ENCODE peak calls at places on chromosomes 1 and 21, in nine cellular contexts. I, P, Z, J, B, D, O, W and K are unnamed samples.

GRCh38 chr1:160539896-160540858 is 17.1 kb upstream of the SLAMF6 start:
- DNase-seq in D (no peak), O (no peak), J (peak; percentile 80), B (no peak), I (peak; percentile 100), P (no peak), W (no peak), Z (no peak), K (peak; percentile 53)

GRCh38 chr1:66809736-66810326 is 8.8 kb upstream of the INSL5 start:
- DNase-seq in D (no peak), P (no peak), I (peak; percentile 8), B (no peak), W (no peak), O (no peak), J (no peak), Z (no peak), K (no peak)

GRCh38 chr1:236064674-236065508 is at the start of gene NID1:
- DNase-seq in O (no peak), Z (peak; percentile 27), I (no peak), P (peak; percentile 91), D (peak; percentile 50), W (peak; percentile 89), J (peak; percentile 72), B (peak; percentile 98), K (peak; percentile 95)

GRCh38 chr1:110310300-110310699 is 28.9 kb upstream of the RBM15 start:
- DNase-seq in J (no peak), O (no peak), B (no peak), I (no peak), D (no peak), W (no peak), P (peak; percentile 44), Z (no peak), K (peak; percentile 71)

GRCh38 chr1:44421374-44422028 is 16.4 kb downstream of the RNF220 start:
- DNase-seq in O (peak; percentile 63), W (no peak), J (no peak), B (no peak), P (no peak), I (no peak), Z (no peak), D (no peak), K (no peak)

GRCh38 chr1:208219659-208220282 is 24.4 kb downstream of the PLXNA2 start:
- DNase-seq in I (peak; percentile 92), Z (no peak), J (peak; percentile 58), D (no peak), B (peak; percentile 84), P (peak; percentile 70), W (no peak), O (no peak), K (peak; percentile 85)

GRCh38 chr1:83846138-83846537 is 152.8 kb downstream of the TTLL7 start:
- DNase-seq in O (no peak), W (no peak), B (no peak), J (no peak), P (no peak), I (no peak), Z (no peak), D (no peak), K (no peak)

GRCh38 chr1:185864889-185865288 is 130.7 kb downstream of the HMCN1 start:
- DNase-seq in Z (peak; percentile 6), O (no peak), D (no peak), I (peak; percentile 30), W (no peak), B (no peak), J (no peak), P (no peak), K (no peak)

GRCh38 chr1:69846267-69846666 is 278.5 kb downstream of the LRRC7 start:
- DNase-seq in J (no peak), Z (no peak), W (no peak), D (no peak), I (no peak), O (no peak), B (no peak), P (no peak), K (no peak)

GRCh38 chr1:36874271-36875017 is 159.9 kb downstream of the GRIK3 start:
- DNase-seq in J (no peak), W (peak; percentile 57), D (no peak), P (no peak), I (no peak), Z (no peak), B (peak; percentile 11), O (no peak), K (no peak)

GRCh38 chr21:31529406-31529805 is 130.1 kb upstream of the SOD1 start:
- DNase-seq in Z (no peak), P (no peak), I (no peak), W (no peak), B (no peak), J (no peak), D (no peak), O (no peak), K (no peak)

GRCh38 chr1:41726899-41727748 is 191.6 kb downstream of the HIVEP3 start:
- DNase-seq in W (no peak), P (peak; percentile 78), J (no peak), B (peak; percentile 80), D (peak; percentile 11), Z (no peak), I (no peak), O (no peak), K (peak; percentile 87)

GRCh38 chr1:194333240-194333639 is 1146.8 kb upstream of the B3GALT2 start:
- DNase-seq in Z (no peak), W (no peak), D (no peak), P (no peak), J (no peak), B (no peak), I (no peak), O (no peak), K (no peak)

GRCh38 chr1:235494531-235494930 is 9.7 kb downstream of the B3GALNT2 start:
- DNase-seq in I (no peak), D (no peak), B (no peak), J (no peak), Z (no peak), P (no peak), O (no peak), W (no peak), K (no peak)

GRCh38 chr1:182328591-182328990 is 63.0 kb downstream of the GLUL start:
- DNase-seq in B (no peak), D (no peak), J (no peak), W (no peak), O (no peak), P (no peak), Z (no peak), I (no peak), K (no peak)

GRCh38 chr21:44765231-44766013 is 36.2 kb downstream of the UBE2G2 start:
- DNase-seq in I (peak; percentile 88), P (no peak), O (no peak), D (no peak), B (no peak), Z (no peak), W (peak; percentile 66), J (no peak), K (no peak)

GRCh38 chr1:21323091-21323490 is 32.8 kb upstream of the ECE1 start:
- DNase-seq in Z (no peak), W (no peak), O (no peak), B (no peak), D (no peak), I (no peak), J (peak; percentile 52), P (no peak), K (no peak)

GRCh38 chr1:162191396-162192322 is 122.2 kb downstream of the NOS1AP start:
- DNase-seq in D (no peak), Z (no peak), J (peak; percentile 20), B (no peak), P (no peak), W (no peak), O (peak; percentile 58), I (peak; percentile 74), K (no peak)

GRCh38 chr1:15215116-15215515 is 31.9 kb upstream of the FHAD1 start:
- DNase-seq in W (no peak), Z (no peak), J (no peak), P (peak; percentile 24), O (no peak), B (peak; percentile 72), I (no peak), D (no peak), K (peak; percentile 18)

GRCh38 chr1:53046930-53047329 is 15.1 kb upstream of the PODN start:
- DNase-seq in B (no peak), D (no peak), O (no peak), P (peak; percentile 48), W (no peak), J (no peak), Z (peak; percentile 67), I (peak; percentile 5), K (peak; percentile 57)